ENCODE peak calls at places on chromosomes 12 and 14, in seven cellular contexts. One of them, this sample, is unnamed.

GRCh38 chr14:49479432-49479831 is 106.7 kb downstream of the RPS29 start:
- DNase-seq in endothelial cell: no peak
- DNase-seq in AG10803: peak; percentile 1
- DNase-seq in cardiac fibroblast: no peak
- DNase-seq in progenitor cell of endocrine pancreas: no peak
- DNase-seq in fibroblast of lung: peak; percentile 9
- DNase-seq in HFFc6: no peak
- DNase-seq in this sample: no peak

GRCh38 chr14:100417466-100417865 is 94.3 kb downstream of the SLC25A47 start:
- DNase-seq in AG10803: peak; percentile 88
- DNase-seq in endothelial cell: peak; percentile 73
- DNase-seq in HFFc6: peak; percentile 93
- DNase-seq in fibroblast of lung: peak; percentile 92
- DNase-seq in progenitor cell of endocrine pancreas: peak; percentile 43
- DNase-seq in cardiac fibroblast: peak; percentile 92
- DNase-seq in this sample: no peak

GRCh38 chr12:43957732-43958131 is 121.9 kb downstream of the TMEM117 start:
- DNase-seq in fibroblast of lung: peak; percentile 65
- DNase-seq in AG10803: peak; percentile 69
- DNase-seq in cardiac fibroblast: peak; percentile 75
- DNase-seq in progenitor cell of endocrine pancreas: no peak
- DNase-seq in endothelial cell: peak; percentile 41
- DNase-seq in HFFc6: peak; percentile 62
- DNase-seq in this sample: peak; percentile 61

GRCh38 chr12:106585862-106586534 is 3.2 kb downstream of the RFX4 start:
- DNase-seq in progenitor cell of endocrine pancreas: peak; percentile 23
- DNase-seq in fibroblast of lung: no peak
- DNase-seq in endothelial cell: peak; percentile 41
- DNase-seq in cardiac fibroblast: peak; percentile 9
- DNase-seq in AG10803: no peak
- DNase-seq in HFFc6: no peak
- DNase-seq in this sample: no peak

GRCh38 chr12:30795660-30796507 is 41.1 kb upstream of the CAPRIN2 start:
- DNase-seq in progenitor cell of endocrine pancreas: peak; percentile 71
- DNase-seq in HFFc6: peak; percentile 73
- DNase-seq in fibroblast of lung: peak; percentile 70
- DNase-seq in cardiac fibroblast: peak; percentile 91
- DNase-seq in AG10803: peak; percentile 75
- DNase-seq in endothelial cell: peak; percentile 72
- DNase-seq in this sample: peak; percentile 85

GRCh38 chr14:78700236-78700635 is 530.1 kb downstream of the NRXN3 start:
- DNase-seq in endothelial cell: no peak
- DNase-seq in progenitor cell of endocrine pancreas: no peak
- DNase-seq in HFFc6: peak; percentile 12
- DNase-seq in cardiac fibroblast: peak; percentile 2
- DNase-seq in fibroblast of lung: no peak
- DNase-seq in AG10803: peak; percentile 4
- DNase-seq in this sample: no peak

GRCh38 chr12:105674871-105675699 is 344.6 kb downstream of the C12orf75 start:
- DNase-seq in fibroblast of lung: no peak
- DNase-seq in progenitor cell of endocrine pancreas: no peak
- DNase-seq in endothelial cell: no peak
- DNase-seq in HFFc6: no peak
- DNase-seq in cardiac fibroblast: no peak
- DNase-seq in AG10803: no peak
- DNase-seq in this sample: no peak

GRCh38 chr12:104433061-104433460 is 23.7 kb upstream of the CHST11 start:
- DNase-seq in AG10803: no peak
- DNase-seq in endothelial cell: no peak
- DNase-seq in HFFc6: no peak
- DNase-seq in cardiac fibroblast: no peak
- DNase-seq in fibroblast of lung: no peak
- DNase-seq in progenitor cell of endocrine pancreas: no peak
- DNase-seq in this sample: no peak

GRCh38 chr14:100614803-100615202 is 27.6 kb upstream of the BEGAIN start:
- DNase-seq in HFFc6: no peak
- DNase-seq in fibroblast of lung: no peak
- DNase-seq in cardiac fibroblast: no peak
- DNase-seq in AG10803: no peak
- DNase-seq in progenitor cell of endocrine pancreas: no peak
- DNase-seq in endothelial cell: no peak
- DNase-seq in this sample: no peak

GRCh38 chr12:53173085-53173715 is 7.3 kb upstream of the ZNF740 start:
- DNase-seq in endothelial cell: no peak
- DNase-seq in progenitor cell of endocrine pancreas: no peak
- DNase-seq in HFFc6: peak; percentile 64
- DNase-seq in cardiac fibroblast: no peak
- DNase-seq in AG10803: peak; percentile 29
- DNase-seq in fibroblast of lung: no peak
- DNase-seq in this sample: no peak

GRCh38 chr14:105090493-105091334 is 25.5 kb upstream of the GPR132 start:
- DNase-seq in cardiac fibroblast: peak; percentile 81
- DNase-seq in AG10803: peak; percentile 67
- DNase-seq in HFFc6: peak; percentile 67
- DNase-seq in progenitor cell of endocrine pancreas: peak; percentile 90
- DNase-seq in fibroblast of lung: peak; percentile 67
- DNase-seq in endothelial cell: peak; percentile 95
- DNase-seq in this sample: peak; percentile 89

GRCh38 chr12:110252716-110253115 is 28.3 kb upstream of the ATP2A2 start:
- DNase-seq in AG10803: no peak
- DNase-seq in endothelial cell: no peak
- DNase-seq in cardiac fibroblast: no peak
- DNase-seq in HFFc6: no peak
- DNase-seq in fibroblast of lung: no peak
- DNase-seq in progenitor cell of endocrine pancreas: no peak
- DNase-seq in this sample: no peak

GRCh38 chr12:106342397-106343212 is 14.9 kb upstream of the POLR3B start:
- DNase-seq in endothelial cell: no peak
- DNase-seq in HFFc6: peak; percentile 77
- DNase-seq in progenitor cell of endocrine pancreas: no peak
- DNase-seq in AG10803: peak; percentile 86
- DNase-seq in cardiac fibroblast: peak; percentile 81
- DNase-seq in fibroblast of lung: peak; percentile 88
- DNase-seq in this sample: no peak

GRCh38 chr14:93095742-93096510 is 19.8 kb downstream of the ITPK1 start:
- DNase-seq in endothelial cell: no peak
- DNase-seq in AG10803: no peak
- DNase-seq in progenitor cell of endocrine pancreas: no peak
- DNase-seq in fibroblast of lung: no peak
- DNase-seq in HFFc6: no peak
- DNase-seq in cardiac fibroblast: no peak
- DNase-seq in this sample: no peak

GRCh38 chr12:131613186-131613585 is 97.7 kb upstream of the SFSWAP start:
- DNase-seq in AG10803: no peak
- DNase-seq in endothelial cell: no peak
- DNase-seq in progenitor cell of endocrine pancreas: no peak
- DNase-seq in HFFc6: no peak
- DNase-seq in cardiac fibroblast: no peak
- DNase-seq in fibroblast of lung: no peak
- DNase-seq in this sample: no peak

GRCh38 chr14:73209943-73210342 is 27.4 kb upstream of the PAPLN start:
- DNase-seq in cardiac fibroblast: peak; percentile 70
- DNase-seq in progenitor cell of endocrine pancreas: no peak
- DNase-seq in fibroblast of lung: peak; percentile 75
- DNase-seq in HFFc6: peak; percentile 27
- DNase-seq in AG10803: no peak
- DNase-seq in endothelial cell: no peak
- DNase-seq in this sample: no peak

GRCh38 chr12:115380509-115381120 is 696.6 kb upstream of the TBX3 start:
- DNase-seq in AG10803: no peak
- DNase-seq in progenitor cell of endocrine pancreas: no peak
- DNase-seq in cardiac fibroblast: no peak
- DNase-seq in endothelial cell: no peak
- DNase-seq in HFFc6: peak; percentile 17
- DNase-seq in fibroblast of lung: peak; percentile 51
- DNase-seq in this sample: no peak

GRCh38 chr12:47021298-47021697 is 58.1 kb upstream of the PCED1B start:
- DNase-seq in HFFc6: peak; percentile 97
- DNase-seq in cardiac fibroblast: peak; percentile 95
- DNase-seq in fibroblast of lung: peak; percentile 86
- DNase-seq in AG10803: peak; percentile 89
- DNase-seq in progenitor cell of endocrine pancreas: no peak
- DNase-seq in endothelial cell: peak; percentile 38
- DNase-seq in this sample: peak; percentile 23

GRCh38 chr12:96906849-96907664 is at the start of gene NEDD1:
- DNase-seq in AG10803: peak; percentile 68
- DNase-seq in endothelial cell: peak; percentile 81
- DNase-seq in HFFc6: peak; percentile 70
- DNase-seq in progenitor cell of endocrine pancreas: peak; percentile 84
- DNase-seq in cardiac fibroblast: peak; percentile 79
- DNase-seq in fibroblast of lung: peak; percentile 76
- DNase-seq in this sample: peak; percentile 95

GRCh38 chr12:6324936-6325750 is 14.7 kb downstream of the PLEKHG6 start:
- DNase-seq in progenitor cell of endocrine pancreas: no peak
- DNase-seq in endothelial cell: no peak
- DNase-seq in HFFc6: no peak
- DNase-seq in cardiac fibroblast: peak; percentile 14
- DNase-seq in fibroblast of lung: no peak
- DNase-seq in AG10803: no peak
- DNase-seq in this sample: no peak

GRCh38 chr14:103121846-103122577 is 1.2 kb upstream of the TNFAIP2 start:
- DNase-seq in endothelial cell: peak; percentile 79
- DNase-seq in HFFc6: no peak
- DNase-seq in cardiac fibroblast: peak; percentile 88
- DNase-seq in progenitor cell of endocrine pancreas: peak; percentile 44
- DNase-seq in fibroblast of lung: peak; percentile 80
- DNase-seq in AG10803: peak; percentile 70
- DNase-seq in this sample: no peak

GRCh38 chr12:114119316-114119715 is 153.2 kb upstream of the RBM19 start:
- DNase-seq in fibroblast of lung: no peak
- DNase-seq in AG10803: no peak
- DNase-seq in endothelial cell: no peak
- DNase-seq in progenitor cell of endocrine pancreas: no peak
- DNase-seq in HFFc6: no peak
- DNase-seq in cardiac fibroblast: no peak
- DNase-seq in this sample: no peak

DNA sequence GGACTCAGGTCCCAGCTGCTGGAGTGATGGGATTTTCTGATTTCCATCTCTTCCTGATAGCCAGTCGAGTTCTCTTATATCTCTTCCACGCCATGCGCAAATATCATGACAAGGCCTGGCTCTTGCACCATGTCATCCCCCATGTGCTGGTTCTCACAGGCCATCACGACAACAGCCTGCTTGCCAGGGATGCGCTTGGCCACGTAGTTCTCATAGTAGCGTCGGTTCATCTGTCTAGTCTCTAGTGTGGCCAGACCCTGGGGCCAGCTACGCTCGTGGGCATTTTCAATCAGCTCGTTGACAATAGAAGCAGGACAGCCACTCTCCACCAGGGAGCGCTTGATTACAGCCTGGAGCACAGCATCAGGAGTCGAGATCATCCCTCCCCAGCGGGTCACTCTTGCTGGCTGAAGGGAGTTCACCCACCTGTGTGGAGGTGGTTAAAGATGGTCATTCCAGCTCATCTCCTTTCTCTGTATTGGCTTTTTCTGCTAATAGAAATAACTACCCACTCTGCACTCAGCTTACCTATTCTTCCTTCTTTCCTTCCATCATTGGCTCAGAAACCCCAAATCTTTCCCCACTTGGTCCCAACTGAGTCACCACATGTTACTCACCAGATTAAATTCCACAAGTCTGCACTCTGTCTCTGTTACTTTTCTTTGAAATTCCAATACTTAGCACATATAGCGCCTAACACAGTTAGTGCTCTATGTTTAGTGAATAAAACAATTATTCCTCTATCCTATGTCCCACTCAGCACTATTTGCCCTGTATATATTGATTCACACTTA is 15.2 kb downstream of the RNF41 start:
- DNase-seq in HFFc6: peak; percentile 39
- DNase-seq in progenitor cell of endocrine pancreas: no peak
- DNase-seq in endothelial cell: peak; percentile 71
- DNase-seq in fibroblast of lung: peak; percentile 55
- DNase-seq in cardiac fibroblast: peak; percentile 76
- DNase-seq in AG10803: peak; percentile 52
- DNase-seq in this sample: peak; percentile 58
- TF ChIP-seq CTCF in HFFc6: peak; percentile 77
- TF ChIP-seq CTCF in progenitor cell of endocrine pancreas: peak; percentile 55
- TF ChIP-seq CTCF in endothelial cell: peak; percentile 51
- TF ChIP-seq CTCF in fibroblast of lung: peak; percentile 73
- TF ChIP-seq CTCF in cardiac fibroblast: peak; percentile 74
- TF ChIP-seq CTCF in AG10803: peak; percentile 71
- TF ChIP-seq CTCF in this sample: peak; percentile 56

GRCh38 chr12:78034025-78034424 is 203.3 kb downstream of the NAV3 start:
- DNase-seq in cardiac fibroblast: peak; percentile 71
- DNase-seq in progenitor cell of endocrine pancreas: no peak
- DNase-seq in AG10803: peak; percentile 76
- DNase-seq in HFFc6: no peak
- DNase-seq in fibroblast of lung: peak; percentile 73
- DNase-seq in endothelial cell: no peak
- DNase-seq in this sample: no peak

GRCh38 chr12:78028426-78028825 is 197.7 kb downstream of the NAV3 start:
- DNase-seq in AG10803: peak; percentile 5
- DNase-seq in progenitor cell of endocrine pancreas: no peak
- DNase-seq in endothelial cell: no peak
- DNase-seq in cardiac fibroblast: no peak
- DNase-seq in HFFc6: no peak
- DNase-seq in fibroblast of lung: no peak
- DNase-seq in this sample: no peak
- TF ChIP-seq CTCF in AG10803: no peak
- TF ChIP-seq CTCF in progenitor cell of endocrine pancreas: no peak
- TF ChIP-seq CTCF in endothelial cell: no peak
- TF ChIP-seq CTCF in cardiac fibroblast: no peak
- TF ChIP-seq CTCF in HFFc6: no peak
- TF ChIP-seq CTCF in fibroblast of lung: no peak
- TF ChIP-seq CTCF in this sample: no peak

DNA sequence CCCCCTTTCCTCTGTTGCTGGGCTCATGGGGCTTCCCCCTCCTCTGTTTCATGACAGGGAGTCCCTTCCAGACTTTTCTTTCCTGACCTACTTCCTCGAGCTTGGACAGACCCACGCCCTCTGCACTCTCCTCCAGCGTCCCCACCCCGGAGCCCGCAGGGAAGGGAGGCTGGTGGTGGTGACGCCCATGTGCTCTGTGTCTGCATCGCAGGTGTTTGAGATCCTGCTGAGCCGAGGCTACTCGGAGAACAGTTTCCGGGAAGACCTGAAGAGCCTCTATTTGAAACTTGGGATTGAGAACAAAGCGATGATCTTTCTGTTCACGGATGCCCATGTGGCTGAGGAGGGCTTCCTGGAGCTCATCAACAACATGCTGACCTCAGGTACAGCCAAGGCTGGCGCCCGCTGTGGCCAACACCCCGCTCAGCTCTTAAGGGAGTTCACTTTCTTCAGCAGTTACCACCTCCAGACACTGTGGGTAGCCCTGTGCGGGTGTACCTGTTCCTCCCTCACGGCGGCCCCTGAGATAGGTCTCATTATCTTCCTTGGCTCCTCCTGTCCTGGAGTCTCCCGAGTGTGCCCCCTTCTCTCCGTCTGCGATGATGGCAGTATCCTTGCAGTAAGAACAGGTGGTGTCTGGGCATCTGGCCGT is 85.6 kb downstream of the CCDC92 start:
- DNase-seq in progenitor cell of endocrine pancreas: no peak
- DNase-seq in cardiac fibroblast: no peak
- DNase-seq in fibroblast of lung: no peak
- DNase-seq in AG10803: no peak
- DNase-seq in endothelial cell: no peak
- DNase-seq in HFFc6: no peak
- DNase-seq in this sample: no peak
- TF ChIP-seq CTCF in progenitor cell of endocrine pancreas: no peak
- TF ChIP-seq CTCF in cardiac fibroblast: no peak
- TF ChIP-seq CTCF in fibroblast of lung: no peak
- TF ChIP-seq CTCF in AG10803: no peak
- TF ChIP-seq CTCF in endothelial cell: no peak
- TF ChIP-seq CTCF in HFFc6: no peak
- TF ChIP-seq CTCF in this sample: no peak

GRCh38 chr12:977163-977562 is 13.9 kb upstream of the ERC1 start:
- DNase-seq in endothelial cell: no peak
- DNase-seq in progenitor cell of endocrine pancreas: no peak
- DNase-seq in cardiac fibroblast: no peak
- DNase-seq in fibroblast of lung: no peak
- DNase-seq in HFFc6: no peak
- DNase-seq in AG10803: no peak
- DNase-seq in this sample: no peak
- TF ChIP-seq CTCF in endothelial cell: no peak
- TF ChIP-seq CTCF in progenitor cell of endocrine pancreas: no peak
- TF ChIP-seq CTCF in cardiac fibroblast: no peak
- TF ChIP-seq CTCF in fibroblast of lung: no peak
- TF ChIP-seq CTCF in HFFc6: no peak
- TF ChIP-seq CTCF in AG10803: no peak
- TF ChIP-seq CTCF in this sample: no peak